ENCODE peak calls at places on chromosomes 12 and 14, in ten cellular contexts. One of them, this sample, is unnamed.

GRCh38 chr14:92729632-92730358 is 18.6 kb downstream of the LGMN start:
- DNase-seq in ovary: no peak
- DNase-seq in A549: no peak
- DNase-seq in transverse colon: no peak
- DNase-seq in K562: no peak
- DNase-seq in HepG2: no peak
- DNase-seq in suprapubic skin: no peak
- DNase-seq in SK-N-SH: no peak
- DNase-seq in tibial nerve: no peak
- DNase-seq in sigmoid colon: no peak
- DNase-seq in this sample: no peak

GRCh38 chr14:56145181-56145580 is 27.0 kb downstream of the PELI2 start:
- DNase-seq in ovary: no peak
- DNase-seq in A549: no peak
- DNase-seq in transverse colon: no peak
- DNase-seq in K562: no peak
- DNase-seq in HepG2: no peak
- DNase-seq in suprapubic skin: no peak
- DNase-seq in SK-N-SH: no peak
- DNase-seq in tibial nerve: no peak
- DNase-seq in sigmoid colon: no peak
- DNase-seq in this sample: no peak

GRCh38 chr12:109714913-109715244 is 1.3 kb downstream of the FAM222A start:
- DNase-seq in ovary: no peak
- DNase-seq in A549: no peak
- DNase-seq in transverse colon: no peak
- DNase-seq in K562: no peak
- DNase-seq in HepG2: no peak
- DNase-seq in suprapubic skin: no peak
- DNase-seq in SK-N-SH: peak
- DNase-seq in tibial nerve: no peak
- DNase-seq in sigmoid colon: no peak
- DNase-seq in this sample: no peak

GRCh38 chr12:100963381-100963780 is 168.8 kb downstream of the ANO4 start:
- DNase-seq in ovary: peak
- DNase-seq in A549: no peak
- DNase-seq in transverse colon: no peak
- DNase-seq in K562: no peak
- DNase-seq in HepG2: no peak
- DNase-seq in suprapubic skin: no peak
- DNase-seq in SK-N-SH: no peak
- DNase-seq in tibial nerve: no peak
- DNase-seq in sigmoid colon: no peak
- DNase-seq in this sample: no peak

GRCh38 chr14:56953884-56954283 is 143.6 kb upstream of the OTX2 start:
- DNase-seq in ovary: no peak
- DNase-seq in A549: no peak
- DNase-seq in transverse colon: no peak
- DNase-seq in K562: no peak
- DNase-seq in HepG2: no peak
- DNase-seq in suprapubic skin: no peak
- DNase-seq in SK-N-SH: no peak
- DNase-seq in tibial nerve: no peak
- DNase-seq in sigmoid colon: no peak
- DNase-seq in this sample: no peak

GRCh38 chr12:120235369-120236123 is 30.0 kb downstream of the PXN start:
- DNase-seq in ovary: no peak
- DNase-seq in A549: peak
- DNase-seq in transverse colon: no peak
- DNase-seq in K562: no peak
- DNase-seq in HepG2: no peak
- DNase-seq in suprapubic skin: peak
- DNase-seq in SK-N-SH: no peak
- DNase-seq in tibial nerve: no peak
- DNase-seq in sigmoid colon: no peak
- DNase-seq in this sample: no peak

GRCh38 chr12:105240233-105240632 is 4.3 kb upstream of the APPL2 start:
- DNase-seq in ovary: no peak
- DNase-seq in A549: no peak
- DNase-seq in transverse colon: no peak
- DNase-seq in K562: no peak
- DNase-seq in HepG2: no peak
- DNase-seq in suprapubic skin: no peak
- DNase-seq in SK-N-SH: no peak
- DNase-seq in tibial nerve: no peak
- DNase-seq in sigmoid colon: no peak
- DNase-seq in this sample: no peak

GRCh38 chr14:58292192-58292591 is 6.2 kb upstream of the ARID4A start:
- DNase-seq in ovary: no peak
- DNase-seq in A549: no peak
- DNase-seq in transverse colon: no peak
- DNase-seq in K562: no peak
- DNase-seq in HepG2: no peak
- DNase-seq in suprapubic skin: no peak
- DNase-seq in SK-N-SH: no peak
- DNase-seq in tibial nerve: no peak
- DNase-seq in sigmoid colon: no peak
- DNase-seq in this sample: no peak

GRCh38 chr12:115108129-115109100 is 424.4 kb upstream of the TBX3 start:
- DNase-seq in ovary: no peak
- DNase-seq in A549: no peak
- DNase-seq in transverse colon: no peak
- DNase-seq in K562: no peak
- DNase-seq in HepG2: no peak
- DNase-seq in suprapubic skin: no peak
- DNase-seq in SK-N-SH: no peak
- DNase-seq in tibial nerve: no peak
- DNase-seq in sigmoid colon: no peak
- DNase-seq in this sample: no peak

GRCh38 chr12:15152864-15153263 is 68.4 kb downstream of the RERG start:
- DNase-seq in ovary: no peak
- DNase-seq in A549: no peak
- DNase-seq in transverse colon: no peak
- DNase-seq in K562: no peak
- DNase-seq in HepG2: no peak
- DNase-seq in suprapubic skin: no peak
- DNase-seq in SK-N-SH: no peak
- DNase-seq in tibial nerve: no peak
- DNase-seq in sigmoid colon: no peak
- DNase-seq in this sample: no peak

GRCh38 chr14:21902561-21903199 is 229.1 kb upstream of the OR4E1 start:
- DNase-seq in ovary: no peak
- DNase-seq in A549: no peak
- DNase-seq in transverse colon: no peak
- DNase-seq in K562: no peak
- DNase-seq in HepG2: no peak
- DNase-seq in suprapubic skin: no peak
- DNase-seq in SK-N-SH: no peak
- DNase-seq in tibial nerve: no peak
- DNase-seq in sigmoid colon: no peak
- DNase-seq in this sample: no peak

GRCh38 chr14:76203086-76204001 is 51.6 kb downstream of the GPATCH2L start:
- DNase-seq in ovary: peak
- DNase-seq in A549: peak
- DNase-seq in transverse colon: no peak
- DNase-seq in K562: no peak
- DNase-seq in HepG2: no peak
- DNase-seq in suprapubic skin: no peak
- DNase-seq in SK-N-SH: no peak
- DNase-seq in tibial nerve: no peak
- DNase-seq in sigmoid colon: peak
- DNase-seq in this sample: no peak

GRCh38 chr12:130102266-130102665 is 60.0 kb upstream of the FZD10 start:
- DNase-seq in ovary: no peak
- DNase-seq in A549: no peak
- DNase-seq in transverse colon: no peak
- DNase-seq in K562: no peak
- DNase-seq in HepG2: no peak
- DNase-seq in suprapubic skin: no peak
- DNase-seq in SK-N-SH: no peak
- DNase-seq in tibial nerve: no peak
- DNase-seq in sigmoid colon: no peak
- DNase-seq in this sample: no peak

GRCh38 chr14:79467837-79468236 is 743.5 kb downstream of the DIO2 start:
- DNase-seq in ovary: no peak
- DNase-seq in A549: no peak
- DNase-seq in transverse colon: peak
- DNase-seq in K562: no peak
- DNase-seq in HepG2: no peak
- DNase-seq in suprapubic skin: no peak
- DNase-seq in SK-N-SH: no peak
- DNase-seq in tibial nerve: no peak
- DNase-seq in sigmoid colon: no peak
- DNase-seq in this sample: no peak

GRCh38 chr12:121939190-121939589 is 20.8 kb downstream of the CFAP251 start:
- DNase-seq in ovary: no peak
- DNase-seq in A549: no peak
- DNase-seq in transverse colon: peak
- DNase-seq in K562: no peak
- DNase-seq in HepG2: no peak
- DNase-seq in suprapubic skin: no peak
- DNase-seq in SK-N-SH: no peak
- DNase-seq in tibial nerve: no peak
- DNase-seq in sigmoid colon: no peak
- DNase-seq in this sample: no peak

GRCh38 chr12:121943926-121944325 is 25.5 kb downstream of the CFAP251 start:
- DNase-seq in ovary: no peak
- DNase-seq in A549: no peak
- DNase-seq in transverse colon: no peak
- DNase-seq in K562: no peak
- DNase-seq in HepG2: no peak
- DNase-seq in suprapubic skin: no peak
- DNase-seq in SK-N-SH: no peak
- DNase-seq in tibial nerve: no peak
- DNase-seq in sigmoid colon: no peak
- DNase-seq in this sample: no peak

GRCh38 chr12:121946313-121947025 is 28.1 kb downstream of the CFAP251 start:
- DNase-seq in ovary: no peak
- DNase-seq in A549: no peak
- DNase-seq in transverse colon: no peak
- DNase-seq in K562: no peak
- DNase-seq in HepG2: no peak
- DNase-seq in suprapubic skin: no peak
- DNase-seq in SK-N-SH: no peak
- DNase-seq in tibial nerve: no peak
- DNase-seq in sigmoid colon: no peak
- DNase-seq in this sample: no peak

GRCh38 chr12:121939992-121940766 is 21.8 kb downstream of the CFAP251 start:
- DNase-seq in ovary: no peak
- DNase-seq in A549: no peak
- DNase-seq in transverse colon: no peak
- DNase-seq in K562: no peak
- DNase-seq in HepG2: no peak
- DNase-seq in suprapubic skin: no peak
- DNase-seq in SK-N-SH: no peak
- DNase-seq in tibial nerve: no peak
- DNase-seq in sigmoid colon: no peak
- DNase-seq in this sample: no peak

GRCh38 chr12:121942145-121942718 is 23.8 kb downstream of the CFAP251 start:
- DNase-seq in ovary: no peak
- DNase-seq in A549: no peak
- DNase-seq in transverse colon: no peak
- DNase-seq in K562: no peak
- DNase-seq in HepG2: no peak
- DNase-seq in suprapubic skin: peak
- DNase-seq in SK-N-SH: no peak
- DNase-seq in tibial nerve: no peak
- DNase-seq in sigmoid colon: no peak
- DNase-seq in this sample: no peak
- TF ChIP-seq CTCF in ovary: no peak
- TF ChIP-seq CTCF in A549: no peak
- TF ChIP-seq CTCF in transverse colon: no peak
- TF ChIP-seq CTCF in K562: no peak
- TF ChIP-seq CTCF in HepG2: no peak
- TF ChIP-seq CTCF in suprapubic skin: no peak
- TF ChIP-seq CTCF in SK-N-SH: no peak
- TF ChIP-seq CTCF in tibial nerve: no peak
- TF ChIP-seq CTCF in sigmoid colon: no peak
- TF ChIP-seq CTCF in this sample: no peak

GRCh38 chr14:81247271-81247766 is 26.6 kb upstream of the GTF2A1 start:
- DNase-seq in ovary: no peak
- DNase-seq in A549: no peak
- DNase-seq in transverse colon: no peak
- DNase-seq in K562: no peak
- DNase-seq in HepG2: no peak
- DNase-seq in suprapubic skin: no peak
- DNase-seq in SK-N-SH: no peak
- DNase-seq in tibial nerve: no peak
- DNase-seq in sigmoid colon: no peak
- DNase-seq in this sample: peak
- TF ChIP-seq EP300 in ovary: no peak
- TF ChIP-seq EP300 in A549: no peak
- TF ChIP-seq EP300 in transverse colon: no peak
- TF ChIP-seq EP300 in K562: no peak
- TF ChIP-seq EP300 in HepG2: no peak
- TF ChIP-seq EP300 in suprapubic skin: no peak
- TF ChIP-seq EP300 in SK-N-SH: no peak
- TF ChIP-seq EP300 in tibial nerve: no peak
- TF ChIP-seq EP300 in sigmoid colon: no peak
- TF ChIP-seq EP300 in this sample: no peak

DNA sequence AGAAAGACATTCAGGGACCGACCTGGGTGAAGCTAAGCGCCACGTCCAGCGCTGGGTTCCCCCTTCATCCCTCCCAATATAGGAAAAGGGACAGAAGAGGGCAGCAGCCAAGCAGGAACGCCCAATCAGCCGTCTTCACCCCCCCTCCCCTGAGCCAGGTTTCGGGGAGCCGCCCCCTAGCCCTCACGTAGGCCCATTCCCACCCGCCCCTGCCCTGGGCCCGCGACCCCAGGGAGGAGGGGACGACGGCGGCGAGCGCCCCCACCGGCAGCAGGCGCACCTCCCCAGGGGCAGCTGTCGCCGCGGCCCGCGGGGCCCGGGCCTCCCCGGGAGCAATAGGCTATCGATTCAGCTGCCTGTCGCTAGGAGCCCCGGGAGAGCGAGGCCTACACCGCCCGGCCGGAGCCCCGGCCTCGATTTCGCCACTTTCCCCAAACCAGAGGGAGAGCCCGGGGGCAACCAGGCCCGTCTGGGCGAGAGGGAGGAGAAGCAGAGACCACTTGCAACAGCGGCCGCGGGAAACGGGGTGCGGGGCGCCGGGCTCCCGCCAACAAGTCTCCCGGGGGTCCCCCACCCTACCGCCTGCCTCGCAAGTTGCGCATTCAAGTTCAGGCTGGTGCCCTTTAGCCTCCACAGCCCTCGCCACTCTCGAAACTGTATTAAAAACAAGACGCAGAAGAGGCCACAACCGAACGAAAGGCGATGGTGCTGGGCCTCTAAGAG is 1.3 kb downstream of the DCAF5 start:
- DNase-seq in ovary: peak
- DNase-seq in A549: peak
- DNase-seq in transverse colon: peak
- DNase-seq in K562: peak
- DNase-seq in HepG2: peak
- DNase-seq in suprapubic skin: peak
- DNase-seq in SK-N-SH: peak
- DNase-seq in tibial nerve: peak
- DNase-seq in sigmoid colon: peak
- DNase-seq in this sample: peak
- TF ChIP-seq CTCF in ovary: peak
- TF ChIP-seq CTCF in A549: peak
- TF ChIP-seq CTCF in transverse colon: peak
- TF ChIP-seq CTCF in K562: peak
- TF ChIP-seq CTCF in HepG2: peak
- TF ChIP-seq CTCF in suprapubic skin: peak
- TF ChIP-seq CTCF in SK-N-SH: peak
- TF ChIP-seq CTCF in tibial nerve: peak
- TF ChIP-seq CTCF in sigmoid colon: no peak
- TF ChIP-seq CTCF in this sample: no peak

GRCh38 chr12:84814664-84815245 is 97.8 kb downstream of the SLC6A15 start:
- DNase-seq in ovary: no peak
- DNase-seq in A549: no peak
- DNase-seq in transverse colon: no peak
- DNase-seq in K562: no peak
- DNase-seq in HepG2: no peak
- DNase-seq in suprapubic skin: no peak
- DNase-seq in SK-N-SH: no peak
- DNase-seq in tibial nerve: no peak
- DNase-seq in sigmoid colon: no peak
- DNase-seq in this sample: no peak
- TF ChIP-seq EP300 in ovary: no peak
- TF ChIP-seq EP300 in A549: no peak
- TF ChIP-seq EP300 in transverse colon: no peak
- TF ChIP-seq EP300 in K562: no peak
- TF ChIP-seq EP300 in HepG2: no peak
- TF ChIP-seq EP300 in suprapubic skin: no peak
- TF ChIP-seq EP300 in SK-N-SH: no peak
- TF ChIP-seq EP300 in tibial nerve: no peak
- TF ChIP-seq EP300 in sigmoid colon: no peak
- TF ChIP-seq EP300 in this sample: no peak

This sample was measured in stomach.